ENCODE peak calls at places on chromosomes 6 and 20, in four cellular contexts. T is HL-60, G is GM12878, P is K562. F is an unnamed sample.

GRCh38 chr6:104640141-104640700 is 219.5 kb downstream of the HACE1 start:
- DNase-seq in G (no peak), P (no peak), T (no peak), F (no peak)

GRCh38 chr6:170433163-170434095 is 119.7 kb downstream of the PSMB1 start:
- DNase-seq in G (no peak), P (no peak), T (no peak), F (no peak)

GRCh38 chr20:16407251-16408067 is 165.8 kb downstream of the KIF16B start:
- DNase-seq in T (no peak), P (no peak), G (no peak), F (no peak)

GRCh38 chr6:8764733-8765132 is 329.4 kb upstream of the SLC35B3 start:
- DNase-seq in G (no peak), T (no peak), P (no peak), F (no peak)

GRCh38 chr20:10502098-10502526 is 67.0 kb downstream of the SLX4IP start:
- DNase-seq in G (no peak), T (peak), P (no peak), F (no peak)

GRCh38 chr6:134345780-134346179 is 27.9 kb upstream of the SGK1 start:
- DNase-seq in P (no peak), G (no peak), T (no peak), F (no peak)

GRCh38 chr20:53918949-53919361 is 151.4 kb downstream of the BCAS1 start:
- DNase-seq in G (no peak), P (peak), T (no peak), F (no peak)

GRCh38 chr6:35017461-35018183 is 123.5 kb downstream of the TCP11 start:
- DNase-seq in G (no peak), P (no peak), T (no peak), F (no peak)

GRCh38 chr6:69958978-69959377 is 92.6 kb downstream of the COL19A1 start:
- DNase-seq in G (no peak), T (no peak), P (no peak), F (no peak)

GRCh38 chr6:129417416-129418086 is 292.4 kb downstream of the ARHGAP18 start:
- DNase-seq in G (no peak), T (no peak), P (no peak), F (no peak)

GRCh38 chr20:3710703-3711417 is 1.5 kb downstream of the SIGLEC1 start:
- DNase-seq in P (peak), T (peak), G (no peak), F (peak)

GRCh38 chr20:3714092-3714491 is 1.7 kb upstream of the SIGLEC1 start:
- DNase-seq in T (peak), P (no peak), G (no peak), F (no peak)

GRCh38 chr20:3711418-3712043 is 869 bp downstream of the SIGLEC1 start:
- DNase-seq in T (peak), G (no peak), P (no peak), F (no peak)

GRCh38 chr20:3710027-3710426 is 2.4 kb downstream of the SIGLEC1 start:
- DNase-seq in P (peak), G (no peak), T (no peak), F (no peak)

GRCh38 chr20:3712279-3712873 is at the start of gene SIGLEC1:
- DNase-seq in T (peak), P (no peak), G (no peak), F (no peak)
- TF ChIP-seq SPI1 in T (peak), P (no peak), G (no peak), F (no peak)

GRCh38 chr6:16872543-16873230 is 111.4 kb upstream of the ATXN1 start:
- DNase-seq in P (no peak), T (no peak), G (no peak), F (no peak)

GRCh38 chr6:16873698-16874097 is 112.4 kb upstream of the ATXN1 start:
- DNase-seq in P (no peak), T (no peak), G (no peak), F (no peak)

GRCh38 chr6:16871047-16871446 is 109.8 kb upstream of the ATXN1 start:
- DNase-seq in T (no peak), G (no peak), P (no peak), F (no peak)

DNA sequence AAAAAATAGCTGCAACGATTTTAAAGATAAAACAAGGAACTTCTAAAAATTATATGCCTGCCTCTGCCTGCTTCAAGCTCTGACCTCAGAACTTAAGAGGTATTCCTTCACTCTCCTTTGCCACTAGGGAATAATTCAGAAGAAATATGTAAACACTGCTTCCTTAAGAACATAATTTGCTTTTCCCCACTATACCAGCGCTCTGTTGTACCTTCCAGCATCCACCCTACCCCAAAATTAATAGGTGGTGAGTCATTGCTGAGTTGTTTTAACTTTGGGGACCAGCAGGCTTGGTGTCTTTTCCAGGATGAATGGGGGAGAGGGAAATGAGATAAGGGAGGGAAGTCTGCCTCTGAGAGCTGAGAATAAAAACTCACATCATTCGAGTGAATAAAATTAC is 107.7 kb upstream of the ATXN1 start:
- DNase-seq in T (no peak), G (no peak), P (no peak), F (no peak)
- TF ChIP-seq POLR2AphosphoS5 in T (no peak), G (no peak), P (no peak), F (no peak)

DNA sequence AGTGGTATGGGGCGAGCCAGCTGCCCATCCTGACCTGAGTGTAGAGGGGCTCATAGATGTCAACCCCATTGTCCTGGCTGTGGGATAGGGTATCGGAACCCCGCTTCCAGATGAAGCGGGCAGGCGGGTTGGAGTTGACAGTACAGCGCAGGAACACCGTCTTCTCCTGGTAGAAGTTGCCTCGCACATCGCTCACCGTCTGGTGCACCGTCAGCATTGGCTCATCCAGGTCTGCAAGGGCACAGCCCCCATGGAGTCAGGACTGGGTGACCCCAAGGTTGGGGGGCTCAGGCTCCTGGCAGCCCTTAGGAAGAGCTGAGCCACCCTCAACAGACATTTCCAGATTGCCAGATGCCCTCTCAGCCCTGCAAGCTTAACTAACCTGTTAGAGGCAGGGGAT is 42.0 kb downstream of the MDGA1 start:
- DNase-seq in G (no peak), P (no peak), T (no peak), F (no peak)
- TF ChIP-seq SPI1 in G (no peak), P (no peak), T (no peak), F (no peak)

DNA sequence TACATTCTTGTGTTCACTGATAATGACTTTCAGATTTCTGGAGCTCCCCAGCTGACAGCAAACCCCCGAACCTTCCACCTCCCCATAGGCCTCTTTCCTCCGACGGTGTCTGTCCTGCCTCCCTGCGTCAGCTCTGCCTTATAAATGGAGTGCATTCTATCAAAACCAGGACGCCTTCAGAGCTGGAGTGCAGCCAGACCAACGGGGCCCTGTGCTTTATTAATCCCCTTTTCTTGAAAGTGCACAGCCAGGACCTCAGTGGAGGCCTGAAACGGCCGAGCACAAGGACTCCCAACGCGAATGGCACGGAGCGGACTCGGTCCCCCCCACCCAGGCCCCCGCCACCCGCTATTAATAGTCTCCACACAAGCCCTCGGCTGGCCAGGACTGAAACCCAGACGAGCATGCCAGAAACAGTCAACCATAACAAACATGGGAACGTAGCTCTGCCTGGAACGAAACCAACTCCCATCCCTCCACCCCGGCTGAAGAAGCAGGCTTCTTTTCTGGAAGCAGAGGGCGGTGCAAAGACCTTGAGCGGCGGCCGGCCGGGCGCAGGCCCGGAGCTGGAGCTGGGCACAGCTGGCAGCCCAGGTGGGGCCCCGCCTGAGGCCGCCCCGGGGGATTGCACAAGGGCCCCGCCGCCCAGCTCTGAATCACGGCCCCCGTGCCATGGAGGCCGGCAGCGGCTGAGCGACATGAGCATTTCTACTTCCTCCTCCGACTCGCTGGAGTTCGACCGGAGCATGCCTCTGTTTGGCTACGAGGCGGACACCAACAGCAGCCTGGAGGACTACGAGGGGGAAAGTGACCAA is 42.3 kb upstream of the NAA20 start:
- DNase-seq in G (no peak), T (peak), P (no peak), F (no peak)
- TF ChIP-seq POLR2AphosphoS5 in G (no peak), T (peak), P (no peak), F (no peak)

DNA sequence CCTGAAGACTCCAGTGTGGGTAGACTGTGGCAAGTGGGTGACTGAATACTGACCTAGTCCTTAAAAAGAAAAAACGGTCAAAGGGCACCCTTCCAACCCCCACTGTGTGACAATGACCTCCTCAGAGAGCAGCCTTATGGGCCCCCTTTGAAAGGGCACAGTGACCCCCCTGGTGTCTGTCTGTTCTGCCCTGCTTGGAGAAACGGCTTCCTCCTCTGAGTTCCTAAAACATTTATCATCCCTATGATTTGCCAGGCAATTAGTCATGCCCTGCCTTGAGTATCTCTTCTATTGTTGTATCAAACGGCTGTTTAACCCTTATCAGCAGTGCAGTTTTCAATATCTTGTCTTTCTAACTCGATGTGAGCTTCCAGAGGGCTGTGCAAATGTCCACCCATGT is 21.0 kb upstream of the STX16 start:
- DNase-seq in G (no peak), P (no peak), T (no peak), F (no peak)
- TF ChIP-seq SPI1 in G (no peak), P (no peak), T (no peak), F (no peak)

F was measured in GM12891.